ENCODE peak calls at places on chromosomes 1 and 21, in five cellular contexts. One of them, this sample, is unnamed.

GRCh38 chr1:220326578-220326977 is 54.3 kb upstream of the RAB3GAP2 start:
- DNase-seq in EL: peak
- DNase-seq in stimulated activated CD4-positive, alpha-beta T cell treated with anti-CD3 and anti-CD28 coated beads, Interleukin-4, amount 100 ng/mL, for 48 hours: no peak
- DNase-seq in activated CD4-positive, alpha-beta T cell treated with anti-CD3 and anti-CD28 coated beads, Interleukin-2, amount 50 U/mL, for 24 hours: no peak
- DNase-seq in PC-9: peak
- DNase-seq in this sample: no peak

GRCh38 chr1:33425900-33426299 is 5.0 kb downstream of the PHC2 start:
- DNase-seq in EL: no peak
- DNase-seq in activated CD4-positive, alpha-beta T cell treated with anti-CD3 and anti-CD28 coated beads, Interleukin-2, amount 50 U/mL, for 24 hours: no peak
- DNase-seq in PC-9: no peak
- DNase-seq in stimulated activated CD4-positive, alpha-beta T cell treated with anti-CD3 and anti-CD28 coated beads, Interleukin-4, amount 100 ng/mL, for 48 hours: no peak
- DNase-seq in this sample: no peak

GRCh38 chr1:96234299-96234698 is 487.3 kb upstream of the PTBP2 start:
- DNase-seq in EL: peak
- DNase-seq in PC-9: peak
- DNase-seq in stimulated activated CD4-positive, alpha-beta T cell treated with anti-CD3 and anti-CD28 coated beads, Interleukin-4, amount 100 ng/mL, for 48 hours: no peak
- DNase-seq in activated CD4-positive, alpha-beta T cell treated with anti-CD3 and anti-CD28 coated beads, Interleukin-2, amount 50 U/mL, for 24 hours: no peak
- DNase-seq in this sample: peak

GRCh38 chr1:101002551-101002950 is 23.0 kb downstream of the DPH5 start:
- DNase-seq in EL: peak
- DNase-seq in activated CD4-positive, alpha-beta T cell treated with anti-CD3 and anti-CD28 coated beads, Interleukin-2, amount 50 U/mL, for 24 hours: no peak
- DNase-seq in PC-9: peak
- DNase-seq in stimulated activated CD4-positive, alpha-beta T cell treated with anti-CD3 and anti-CD28 coated beads, Interleukin-4, amount 100 ng/mL, for 48 hours: no peak
- DNase-seq in this sample: no peak

GRCh38 chr1:111903858-111904449 is 85.5 kb downstream of the KCND3 start:
- DNase-seq in activated CD4-positive, alpha-beta T cell treated with anti-CD3 and anti-CD28 coated beads, Interleukin-2, amount 50 U/mL, for 24 hours: no peak
- DNase-seq in PC-9: no peak
- DNase-seq in stimulated activated CD4-positive, alpha-beta T cell treated with anti-CD3 and anti-CD28 coated beads, Interleukin-4, amount 100 ng/mL, for 48 hours: no peak
- DNase-seq in EL: no peak
- DNase-seq in this sample: no peak

GRCh38 chr21:38712076-38712475 is 93.7 kb upstream of the ETS2 start:
- DNase-seq in stimulated activated CD4-positive, alpha-beta T cell treated with anti-CD3 and anti-CD28 coated beads, Interleukin-4, amount 100 ng/mL, for 48 hours: no peak
- DNase-seq in activated CD4-positive, alpha-beta T cell treated with anti-CD3 and anti-CD28 coated beads, Interleukin-2, amount 50 U/mL, for 24 hours: no peak
- DNase-seq in PC-9: no peak
- DNase-seq in EL: peak
- DNase-seq in this sample: no peak

GRCh38 chr1:31428436-31429221 is 15.6 kb downstream of the SERINC2 start:
- DNase-seq in stimulated activated CD4-positive, alpha-beta T cell treated with anti-CD3 and anti-CD28 coated beads, Interleukin-4, amount 100 ng/mL, for 48 hours: no peak
- DNase-seq in PC-9: no peak
- DNase-seq in activated CD4-positive, alpha-beta T cell treated with anti-CD3 and anti-CD28 coated beads, Interleukin-2, amount 50 U/mL, for 24 hours: no peak
- DNase-seq in EL: no peak
- DNase-seq in this sample: no peak

GRCh38 chr1:160163612-160164011 is 12.2 kb downstream of the ATP1A4 start:
- DNase-seq in activated CD4-positive, alpha-beta T cell treated with anti-CD3 and anti-CD28 coated beads, Interleukin-2, amount 50 U/mL, for 24 hours: no peak
- DNase-seq in PC-9: no peak
- DNase-seq in EL: no peak
- DNase-seq in stimulated activated CD4-positive, alpha-beta T cell treated with anti-CD3 and anti-CD28 coated beads, Interleukin-4, amount 100 ng/mL, for 48 hours: no peak
- DNase-seq in this sample: no peak

GRCh38 chr1:32031578-32032286 is 18.1 kb downstream of the KHDRBS1 start:
- DNase-seq in PC-9: peak
- DNase-seq in EL: peak
- DNase-seq in stimulated activated CD4-positive, alpha-beta T cell treated with anti-CD3 and anti-CD28 coated beads, Interleukin-4, amount 100 ng/mL, for 48 hours: no peak
- DNase-seq in activated CD4-positive, alpha-beta T cell treated with anti-CD3 and anti-CD28 coated beads, Interleukin-2, amount 50 U/mL, for 24 hours: no peak
- DNase-seq in this sample: no peak

GRCh38 chr1:116769561-116769977 is 15.3 kb downstream of the CD2 start:
- DNase-seq in PC-9: no peak
- DNase-seq in EL: peak
- DNase-seq in stimulated activated CD4-positive, alpha-beta T cell treated with anti-CD3 and anti-CD28 coated beads, Interleukin-4, amount 100 ng/mL, for 48 hours: peak
- DNase-seq in activated CD4-positive, alpha-beta T cell treated with anti-CD3 and anti-CD28 coated beads, Interleukin-2, amount 50 U/mL, for 24 hours: peak
- DNase-seq in this sample: no peak